ENCODE peak calls at places on chromosomes 4 and X, in eight cellular contexts. D, C, B, P, W, I, X and A are unnamed samples.

GRCh38 chr4:139526928-139527327 is 29.1 kb downstream of the SETD7 start:
- DNase-seq in D (no peak), C (no peak), B (no peak), P (no peak), W (no peak), I (no peak), X (peak; percentile 80), A (no peak)

GRCh38 chr4:153950100-153950979 is 161.5 kb upstream of the SFRP2 start:
- DNase-seq in D (no peak), C (no peak), B (no peak), P (peak; percentile 68), W (no peak), I (no peak), X (peak; percentile 7), A (no peak)

GRCh38 chr4:2469192-2469984 is 482 bp downstream of the RNF4 start:
- DNase-seq in D (peak; percentile 89), C (peak; percentile 67), B (peak; percentile 67), P (no peak), W (peak; percentile 53), I (peak; percentile 67), X (peak; percentile 30), A (peak; percentile 62)

GRCh38 chr4:3427706-3428446 is 13.9 kb upstream of the HGFAC start:
- DNase-seq in D (no peak), C (no peak), B (no peak), P (no peak), W (no peak), I (no peak), X (no peak), A (no peak)

GRCh38 chr4:38060829-38061431 is 100.7 kb downstream of the PTTG2 start:
- DNase-seq in D (no peak), C (no peak), B (no peak), P (no peak), W (no peak), I (no peak), X (no peak), A (no peak)

GRCh38 chrX:95675794-95676193 is 1008.8 kb upstream of the DIAPH2 start:
- DNase-seq in D (no peak), C (no peak), B (no peak), P (no peak), W (no peak), I (no peak), X (no peak), A (no peak)

GRCh38 chrX:27446423-27446822 is 16.7 kb downstream of the PPP4R3C start:
- DNase-seq in D (no peak), C (no peak), B (no peak), P (no peak), W (no peak), I (no peak), X (no peak), A (no peak)

GRCh38 chr4:164204434-164204833 is 549.5 kb upstream of the SMIM31 start:
- DNase-seq in D (no peak), C (no peak), B (no peak), P (peak; percentile 85), W (no peak), I (no peak), X (peak; percentile 92), A (no peak)

GRCh38 chr4:168221298-168221697 is 97.3 kb downstream of the DDX60 start:
- DNase-seq in D (no peak), C (no peak), B (no peak), P (no peak), W (no peak), I (no peak), X (peak; percentile 72), A (no peak)

GRCh38 chr4:177339794-177340374 is 30.2 kb downstream of the NEIL3 start:
- DNase-seq in D (peak; percentile 62), C (no peak), B (no peak), P (no peak), W (no peak), I (no peak), X (peak; percentile 31), A (no peak)

GRCh38 chr4:91113130-91113706 is 986.0 kb downstream of the CCSER1 start:
- DNase-seq in D (peak; percentile 74), C (no peak), B (no peak), P (no peak), W (no peak), I (no peak), X (peak; percentile 50), A (no peak)

GRCh38 chr4:98113005-98113404 is 30.3 kb downstream of the STPG2 start:
- DNase-seq in D (peak; percentile 67), C (no peak), B (no peak), P (no peak), W (peak; percentile 83), I (no peak), X (peak; percentile 51), A (no peak)

GRCh38 chr4:188707036-188707435 is 567.8 kb downstream of the TRIML1 start:
- DNase-seq in D (no peak), C (no peak), B (no peak), P (no peak), W (no peak), I (no peak), X (no peak), A (no peak)

GRCh38 chr4:89897867-89898266 is 3.2 kb downstream of the MMRN1 start:
- DNase-seq in D (no peak), C (no peak), B (no peak), P (no peak), W (no peak), I (no peak), X (no peak), A (no peak)

GRCh38 chr4:173797296-173797695 is 267.3 kb upstream of the HAND2 start:
- DNase-seq in D (no peak), C (no peak), B (no peak), P (no peak), W (no peak), I (no peak), X (no peak), A (no peak)

GRCh38 chr4:173990879-173991231 is 292.6 kb downstream of the FBXO8 start:
- DNase-seq in D (no peak), C (peak; percentile 35), B (no peak), P (no peak), W (peak; percentile 78), I (no peak), X (no peak), A (no peak)

GRCh38 chr4:89216866-89217265 is 90.7 kb downstream of the GPRIN3 start:
- DNase-seq in D (no peak), C (no peak), B (no peak), P (no peak), W (no peak), I (no peak), X (no peak), A (no peak)

GRCh38 chr4:48343035-48343434 is 1.7 kb downstream of the SLAIN2 start:
- DNase-seq in D (no peak), C (no peak), B (no peak), P (no peak), W (no peak), I (no peak), X (no peak), A (no peak)

GRCh38 chrX:18410038-18410437 is 15.4 kb upstream of the CDKL5 start:
- DNase-seq in D (no peak), C (no peak), B (no peak), P (no peak), W (peak; percentile 40), I (no peak), X (peak; percentile 60), A (no peak)

GRCh38 chr4:122045533-122045932 is 93.7 kb upstream of the TRPC3 start:
- DNase-seq in D (no peak), C (no peak), B (no peak), P (peak; percentile 90), W (no peak), I (no peak), X (peak; percentile 97), A (no peak)

GRCh38 chrX:112830540-112830939 is 10.1 kb downstream of the AMOT start:
- DNase-seq in D (no peak), C (no peak), B (no peak), P (no peak), W (no peak), I (no peak), X (no peak), A (no peak)

GRCh38 chr4:169933531-169933930 is 92.7 kb downstream of the MFAP3L start:
- DNase-seq in D (no peak), C (no peak), B (no peak), P (no peak), W (peak; percentile 43), I (no peak), X (no peak), A (no peak)

GRCh38 chrX:100410083-100410590 is at the start of gene PCDH19:
- DNase-seq in D (no peak), C (peak; percentile 54), B (no peak), P (peak; percentile 4), W (no peak), I (peak; percentile 2), X (peak; percentile 57), A (peak; percentile 58)
- H3K4me3 ChIP-seq in D (no peak within 1 kb of the TSS), C (peak within 1 kb of the TSS; percentile 36), B (no peak within 1 kb of the TSS), P (peak within 1 kb of the TSS; percentile 28), W (no peak within 1 kb of the TSS), I (peak within 1 kb of the TSS; percentile 29), X (peak within 1 kb of the TSS; percentile 64), A (peak within 1 kb of the TSS; percentile 5)

DNA sequence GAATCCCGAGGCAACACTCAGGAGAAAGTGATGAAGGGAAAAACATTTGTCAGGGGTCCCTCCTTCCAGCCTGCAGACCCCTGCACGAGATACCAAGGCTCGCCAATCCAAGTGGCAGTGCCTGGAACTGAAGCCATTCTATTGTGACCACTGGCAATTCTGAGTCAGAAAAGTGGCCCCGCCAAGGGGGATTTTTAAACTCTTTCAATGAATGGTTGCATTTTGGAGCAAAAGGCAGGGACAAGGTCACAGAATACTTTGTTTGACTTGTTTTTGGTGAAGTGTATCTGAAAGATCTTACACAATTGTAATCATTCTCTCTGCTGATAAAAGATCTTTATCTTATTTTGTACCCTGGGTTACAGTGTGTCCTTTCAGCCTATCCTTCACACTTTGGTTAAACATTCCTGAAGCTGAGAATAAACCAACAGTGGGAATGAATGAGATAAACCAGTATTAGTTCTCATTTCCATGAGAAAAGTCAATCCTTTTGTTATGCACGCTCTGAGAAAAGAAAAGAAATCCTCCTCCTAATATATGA is 115.9 kb upstream of the PDLIM3 start:
- DNase-seq in D (no peak), C (no peak), B (no peak), P (no peak), W (no peak), I (no peak), X (no peak), A (no peak)
- H3K36me3 ChIP-seq in D (no peaks in the 10 kb centered on the region), C (peaks cover 58% of the 10 kb centered on the region), B (no peaks in the 10 kb centered on the region), P (no peaks in the 10 kb centered on the region), W (no peaks in the 10 kb centered on the region), I (no peaks in the 10 kb centered on the region), X (no peaks in the 10 kb centered on the region), A (no peaks in the 10 kb centered on the region)

DNA sequence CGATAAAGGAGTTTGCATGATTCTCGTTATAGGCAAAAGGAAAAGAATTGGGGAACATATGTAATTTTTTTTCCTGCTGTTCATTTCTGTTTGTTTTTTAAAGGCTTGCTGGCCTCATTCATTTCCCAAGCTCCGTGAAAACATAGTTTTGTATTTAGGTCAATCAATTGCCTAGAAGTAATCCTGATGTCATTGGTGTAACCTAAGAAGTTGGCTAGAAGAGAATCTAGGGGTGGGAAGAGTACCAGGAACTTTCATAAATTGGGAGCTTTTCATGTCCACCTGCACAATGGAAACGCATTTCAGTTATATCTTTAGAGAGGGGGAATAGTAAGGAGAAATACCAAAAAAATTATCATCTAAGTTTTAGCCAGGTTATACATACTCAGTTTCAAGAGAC is 3.8 kb downstream of the RAPGEF2 start:
- DNase-seq in D (no peak), C (no peak), B (no peak), P (no peak), W (no peak), I (no peak), X (no peak), A (no peak)
- H3K4me3 ChIP-seq in D (no peak overlapping the region), C (no peak overlapping the region), B (no peak overlapping the region), P (no peak overlapping the region), W (no peak overlapping the region), I (no peak overlapping the region), X (peak overlapping the region; percentile 21), A (no peak overlapping the region)

GRCh38 chrX:115650916-115651315 is 89.9 kb downstream of the PLS3 start:
- DNase-seq in D (peak; percentile 81), C (peak; percentile 31), B (no peak), P (no peak), W (peak; percentile 61), I (no peak), X (peak; percentile 52), A (no peak)
- H3K36me3 ChIP-seq in D (no peaks in the 10 kb centered on the region), C (peaks cover 14% of the 10 kb centered on the region), B (no peaks in the 10 kb centered on the region), P (no peaks in the 10 kb centered on the region), W (no peaks in the 10 kb centered on the region), I (no peaks in the 10 kb centered on the region), X (peaks cover 40% of the 10 kb centered on the region), A (no peaks in the 10 kb centered on the region)